ENCODE peak calls at places on chromosomes 7 and 10, in ten cellular contexts. L is upper lobe of left lung, A is A549, K is HepG2, W is GM12878, Y is tibial nerve, V is stomach, M is SK-N-SH, Q is transverse colon, H is ovary. P is an unnamed sample.
A peak's percentile ranks its signal among the peaks of the same experiment; 100 is the strongest.

GRCh38 chr7:84025332-84025927 is 169.2 kb downstream of the SEMA3A start:
- DNase-seq in L (no peak), A (peak; percentile 25), K (peak; percentile 75), W (no peak), Y (no peak), V (no peak), M (no peak), Q (no peak), H (no peak), P (peak; percentile 63)

GRCh38 chr10:50579491-50580259 is 44.1 kb downstream of the SGMS1 start:
- DNase-seq in L (no peak), A (no peak), K (no peak), W (no peak), Y (no peak), V (no peak), M (no peak), Q (no peak), H (no peak), P (no peak)

GRCh38 chr10:78047314-78047891 is 13.7 kb downstream of the RPS24 start:
- DNase-seq in L (peak; percentile 86), A (peak; percentile 70), K (peak; percentile 79), W (no peak), Y (peak; percentile 97), V (peak; percentile 89), M (peak; percentile 80), Q (peak; percentile 89), H (peak; percentile 87), P (peak; percentile 91)

GRCh38 chr10:36450385-36450784 is 675.0 kb upstream of the ANKRD30A start:
- DNase-seq in L (no peak), A (no peak), K (no peak), W (no peak), Y (no peak), V (no peak), M (no peak), Q (no peak), H (peak; percentile 17), P (peak; percentile 65)

GRCh38 chr7:32163141-32163806 is 93.1 kb upstream of the PDE1C start:
- DNase-seq in L (no peak), A (peak; percentile 54), K (no peak), W (no peak), Y (peak; percentile 43), V (no peak), M (peak; percentile 5), Q (peak; percentile 26), H (no peak), P (peak; percentile 69)

GRCh38 chr10:26485150-26485941 is 47.2 kb downstream of the APBB1IP start:
- DNase-seq in L (peak; percentile 47), A (no peak), K (no peak), W (no peak), Y (no peak), V (no peak), M (no peak), Q (no peak), H (no peak), P (no peak)

GRCh38 chr7:151759591-151760042 is 117.3 kb downstream of the PRKAG2 start:
- DNase-seq in L (peak; percentile 67), A (peak; percentile 86), K (peak; percentile 56), W (no peak), Y (peak; percentile 47), V (peak; percentile 65), M (peak; percentile 92), Q (peak; percentile 53), H (peak; percentile 67), P (peak; percentile 83)

GRCh38 chr7:55271069-55271468 is 94.1 kb upstream of the LANCL2 start:
- DNase-seq in L (no peak), A (no peak), K (no peak), W (no peak), Y (no peak), V (no peak), M (no peak), Q (no peak), H (no peak), P (no peak)

GRCh38 chr10:3790272-3790671 is 5.3 kb upstream of the KLF6 start:
- DNase-seq in L (no peak), A (no peak), K (no peak), W (no peak), Y (no peak), V (no peak), M (no peak), Q (no peak), H (no peak), P (no peak)

GRCh38 chr10:81130014-81130413 is 592.3 kb downstream of the SH2D4B start:
- DNase-seq in L (no peak), A (no peak), K (no peak), W (no peak), Y (no peak), V (no peak), M (no peak), Q (no peak), H (no peak), P (no peak)

GRCh38 chr10:30422981-30423654 is 10.9 kb upstream of the MAP3K8 start:
- DNase-seq in L (peak; percentile 78), A (peak; percentile 89), K (peak; percentile 89), W (no peak), Y (peak; percentile 59), V (peak; percentile 40), M (no peak), Q (peak; percentile 52), H (no peak), P (peak; percentile 78)

GRCh38 chr7:80346704-80347103 is 165.2 kb downstream of the GNAT3 start:
- DNase-seq in L (no peak), A (no peak), K (no peak), W (no peak), Y (no peak), V (no peak), M (no peak), Q (no peak), H (no peak), P (no peak)

GRCh38 chr10:95267261-95267660 is 23.5 kb downstream of the PDLIM1 start:
- DNase-seq in L (no peak), A (no peak), K (no peak), W (no peak), Y (no peak), V (no peak), M (no peak), Q (no peak), H (no peak), P (no peak)

GRCh38 chr10:125962200-125962599 is 65.8 kb downstream of the FANK1 start:
- DNase-seq in L (no peak), A (no peak), K (no peak), W (no peak), Y (no peak), V (no peak), M (no peak), Q (no peak), H (no peak), P (no peak)

GRCh38 chr7:64602518-64602917 is 39.6 kb upstream of the ZNF680 start:
- DNase-seq in L (no peak), A (no peak), K (no peak), W (no peak), Y (no peak), V (no peak), M (no peak), Q (no peak), H (no peak), P (no peak)

GRCh38 chr7:45082031-45082830 is 6.5 kb downstream of the NACAD start:
- DNase-seq in L (no peak), A (no peak), K (no peak), W (no peak), Y (no peak), V (no peak), M (peak; percentile 30), Q (no peak), H (no peak), P (peak; percentile 62)

GRCh38 chr7:92953657-92954056 is 117.3 kb upstream of the CDK6 start:
- DNase-seq in L (no peak), A (no peak), K (no peak), W (no peak), Y (no peak), V (no peak), M (no peak), Q (no peak), H (no peak), P (no peak)

GRCh38 chr7:37032258-37032601 is 307.9 kb upstream of the AOAH start:
- DNase-seq in L (no peak), A (no peak), K (no peak), W (no peak), Y (no peak), V (no peak), M (no peak), Q (no peak), H (peak; percentile 16), P (no peak)
- H3K27ac ChIP-seq in L (peak overlapping the region; percentile 41), A (peak overlapping the region; percentile 84), K (peak overlapping the region; percentile 29), W (no peak overlapping the region), Y (peak overlapping the region; percentile 81), V (peak overlapping the region; percentile 68), M (peak overlapping the region; percentile 36), Q (peak overlapping the region; percentile 56), H (no peak overlapping the region), P (peak overlapping the region; percentile 78)

GRCh38 chr7:120402801-120403200 is 129.8 kb downstream of the KCND2 start:
- DNase-seq in L (no peak), A (no peak), K (no peak), W (no peak), Y (no peak), V (no peak), M (no peak), Q (no peak), H (no peak), P (no peak)

GRCh38 chr7:120402368-120402767 is 129.4 kb downstream of the KCND2 start:
- DNase-seq in L (no peak), A (no peak), K (no peak), W (no peak), Y (no peak), V (no peak), M (no peak), Q (no peak), H (no peak), P (no peak)

GRCh38 chr7:120405652-120406051 is 132.7 kb downstream of the KCND2 start:
- DNase-seq in L (no peak), A (no peak), K (no peak), W (no peak), Y (no peak), V (no peak), M (no peak), Q (no peak), H (no peak), P (no peak)

GRCh38 chr7:120404042-120404441 is 131.1 kb downstream of the KCND2 start:
- DNase-seq in L (no peak), A (no peak), K (no peak), W (no peak), Y (no peak), V (no peak), M (no peak), Q (no peak), H (no peak), P (no peak)

GRCh38 chr7:120407015-120407414 is 134.0 kb downstream of the KCND2 start:
- DNase-seq in L (no peak), A (no peak), K (no peak), W (no peak), Y (no peak), V (no peak), M (no peak), Q (no peak), H (no peak), P (no peak)
- TF ChIP-seq EP300 in L (no peak), A (no peak), K (no peak), W (no peak), Y (no peak), V (no peak), M (no peak), Q (no peak), H (no peak), P (no peak)

GRCh38 chr7:150567168-150567567 is at the start of gene GIMAP4:
- DNase-seq in L (peak; percentile 31), A (no peak), K (no peak), W (no peak), Y (no peak), V (no peak), M (no peak), Q (no peak), H (no peak), P (no peak)
- H3K4me3 ChIP-seq in L (peak within 1 kb of the TSS; percentile 6), A (no peak within 1 kb of the TSS), K (no peak within 1 kb of the TSS), W (peak within 1 kb of the TSS; percentile 51), Y (peak within 1 kb of the TSS; percentile 37), V (peak within 1 kb of the TSS; percentile 46), M (no peak within 1 kb of the TSS), Q (peak within 1 kb of the TSS; percentile 22), H (peak within 1 kb of the TSS; percentile 17), P (peak within 1 kb of the TSS; percentile 28)

GRCh38 chr10:99849525-99849924 is 67.1 kb downstream of the ABCC2 start:
- DNase-seq in L (no peak), A (no peak), K (peak; percentile 85), W (no peak), Y (no peak), V (no peak), M (no peak), Q (no peak), H (no peak), P (no peak)
- H3K27ac ChIP-seq in L (no peak overlapping the region), A (peak overlapping the region; percentile 38), K (peak overlapping the region; percentile 69), W (no peak overlapping the region), Y (no peak overlapping the region), V (no peak overlapping the region), M (no peak overlapping the region), Q (no peak overlapping the region), H (no peak overlapping the region), P (no peak overlapping the region)

P was measured in sigmoid colon.